ENCODE peak calls at places on chromosomes 6 and 20, in six cellular contexts. M is IMR-90, U is mesenchymal stem cell, Y is trophoblast cell, A is H1, C is H9. B is an unnamed sample.

GRCh38 chr6:15752820-15753219 is 90.0 kb upstream of the DTNBP1 start:
- DNase-seq in M (no peak), U (peak), Y (no peak), A (no peak), C (no peak), B (no peak)

GRCh38 chr6:63578757-63579156 is 6.5 kb downstream of the LOC128125822 start:
- DNase-seq in M (no peak), U (no peak), Y (no peak), A (no peak), C (no peak), B (no peak)

GRCh38 chr6:24755284-24755683 is 19.5 kb upstream of the GMNN start:
- DNase-seq in M (no peak), U (no peak), Y (no peak), A (no peak), C (no peak), B (no peak)

GRCh38 chr6:53103993-53104675 is 38.9 kb downstream of the FBXO9 start:
- DNase-seq in M (no peak), U (peak), Y (no peak), A (no peak), C (no peak), B (no peak)

GRCh38 chr6:138467901-138468300 is 31.4 kb downstream of the NHSL1 start:
- DNase-seq in M (peak), U (no peak), Y (no peak), A (no peak), C (no peak), B (no peak)

GRCh38 chr20:23048283-23049200 is 930 bp downstream of the THBD start:
- DNase-seq in M (peak), U (peak), Y (peak), A (peak), C (peak), B (peak)

GRCh38 chr6:80022803-80023202 is 18.4 kb downstream of the TTK start:
- DNase-seq in M (peak), U (peak), Y (no peak), A (no peak), C (no peak), B (no peak)

GRCh38 chr6:168232528-168232927 is 87.0 kb downstream of the DACT2 start:
- DNase-seq in M (no peak), U (no peak), Y (no peak), A (no peak), C (peak), B (no peak)

GRCh38 chr6:134979142-134979541 is 29.2 kb upstream of the ALDH8A1 start:
- DNase-seq in M (no peak), U (no peak), Y (no peak), A (no peak), C (no peak), B (no peak)

GRCh38 chr20:137668-138131 is 4.7 kb upstream of the DEFB126 start:
- DNase-seq in M (no peak), U (peak), Y (no peak), A (no peak), C (no peak), B (no peak)

GRCh38 chr20:37935435-37935834 is 32.5 kb downstream of the VSTM2L start:
- DNase-seq in M (no peak), U (no peak), Y (no peak), A (no peak), C (no peak), B (no peak)

GRCh38 chr6:106692823-106693216 is 63.4 kb downstream of the QRSL1 start:
- DNase-seq in M (no peak), U (no peak), Y (no peak), A (no peak), C (no peak), B (no peak)

GRCh38 chr6:121764493-121764892 is 329.0 kb downstream of the GJA1 start:
- DNase-seq in M (no peak), U (no peak), Y (no peak), A (no peak), C (no peak), B (no peak)

GRCh38 chr6:112827793-112828192 is 480.7 kb downstream of the RFPL4B start:
- DNase-seq in M (no peak), U (no peak), Y (no peak), A (no peak), C (no peak), B (no peak)

GRCh38 chr20:58583586-58583985 is 67.5 kb upstream of the STX16 start:
- DNase-seq in M (no peak), U (no peak), Y (no peak), A (no peak), C (no peak), B (no peak)

GRCh38 chr20:24439737-24440136 is 29.7 kb upstream of the SYNDIG1 start:
- DNase-seq in M (no peak), U (no peak), Y (no peak), A (no peak), C (no peak), B (no peak)

GRCh38 chr6:78611097-78611625 is 256.2 kb upstream of the IRAK1BP1 start:
- DNase-seq in M (no peak), U (no peak), Y (no peak), A (no peak), C (no peak), B (no peak)

GRCh38 chr6:8014947-8015346 is 49.2 kb downstream of the BLOC1S5 start:
- DNase-seq in M (peak), U (no peak), Y (no peak), A (no peak), C (no peak), B (no peak)

GRCh38 chr6:147508073-147508870 is at the start of gene SAMD5:
- DNase-seq in M (peak), U (peak), Y (peak), A (peak), C (peak), B (peak)

GRCh38 chr6:8446391-8446790 is 11.0 kb upstream of the SLC35B3 start:
- DNase-seq in M (no peak), U (no peak), Y (no peak), A (no peak), C (no peak), B (no peak)

GRCh38 chr6:122747573-122747972 is 31.9 kb upstream of the FABP7 start:
- DNase-seq in M (no peak), U (no peak), Y (no peak), A (no peak), C (no peak), B (no peak)

GRCh38 chr6:12165722-12166121 is 124.4 kb upstream of the EDN1 start:
- DNase-seq in M (no peak), U (no peak), Y (no peak), A (no peak), C (no peak), B (no peak)

GRCh38 chr6:119207973-119208725 is 129.7 kb upstream of the FAM184A start:
- DNase-seq in M (peak), U (peak), Y (no peak), A (no peak), C (no peak), B (no peak)

GRCh38 chr6:63806573-63806913 is 170.9 kb downstream of the PHF3 start:
- DNase-seq in M (no peak), U (no peak), Y (no peak), A (no peak), C (no peak), B (no peak)

GRCh38 chr6:26031151-26031594 is 56.1 kb upstream of the HFE start:
- DNase-seq in M (no peak), U (peak), Y (no peak), A (no peak), C (no peak), B (no peak)

GRCh38 chr6:138987299-138987642 is 782 bp downstream of the REPS1 start:
- DNase-seq in M (no peak), U (no peak), Y (no peak), A (no peak), C (peak), B (no peak)

GRCh38 chr20:59688999-59689398 is 84.7 kb downstream of the PHACTR3 start:
- DNase-seq in M (no peak), U (no peak), Y (no peak), A (no peak), C (no peak), B (no peak)

GRCh38 chr6:3742426-3743344 is 8.8 kb downstream of the PXDC1 start:
- DNase-seq in M (peak), U (peak), Y (peak), A (peak), C (peak), B (peak)

GRCh38 chr6:34901930-34902329 is 12.9 kb downstream of the ANKS1A start:
- DNase-seq in M (peak), U (no peak), Y (no peak), A (no peak), C (no peak), B (no peak)

GRCh38 chr20:4465855-4466545 is 255.7 kb upstream of the PRND start:
- DNase-seq in M (peak), U (no peak), Y (no peak), A (no peak), C (no peak), B (no peak)

GRCh38 chr6:30322527-30323501 is 3.9 kb upstream of the TRIM39 start:
- DNase-seq in M (peak), U (peak), Y (peak), A (no peak), C (no peak), B (no peak)

GRCh38 chr6:17115251-17116089 is 13.6 kb downstream of the STMND1 start:
- DNase-seq in M (peak), U (peak), Y (peak), A (no peak), C (no peak), B (no peak)

GRCh38 chr6:72621243-72622093 is at the start of gene KCNQ5:
- DNase-seq in M (no peak), U (peak), Y (no peak), A (peak), C (peak), B (no peak)

GRCh38 chr6:40307712-40308111 is 279.5 kb downstream of the LRFN2 start:
- DNase-seq in M (no peak), U (no peak), Y (no peak), A (no peak), C (no peak), B (no peak)

GRCh38 chr20:44491635-44492395 is 16.1 kb downstream of the TTPAL start:
- DNase-seq in M (peak), U (peak), Y (peak), A (no peak), C (no peak), B (no peak)

GRCh38 chr6:163459007-163459406 is 44.5 kb downstream of the QKI start:
- DNase-seq in M (no peak), U (no peak), Y (no peak), A (no peak), C (no peak), B (no peak)

GRCh38 chr20:50510706-50511401 is 671 bp downstream of the PTPN1 start:
- DNase-seq in M (no peak), U (no peak), Y (no peak), A (no peak), C (no peak), B (peak)

GRCh38 chr20:50513169-50514034 is 3.2 kb downstream of the PTPN1 start:
- DNase-seq in M (peak), U (peak), Y (no peak), A (no peak), C (no peak), B (no peak)

GRCh38 chr20:50508171-50508761 is 1.9 kb upstream of the PTPN1 start:
- DNase-seq in M (no peak), U (no peak), Y (peak), A (no peak), C (peak), B (no peak)

GRCh38 chr20:50512323-50512722 is 2.1 kb downstream of the PTPN1 start:
- DNase-seq in M (no peak), U (no peak), Y (no peak), A (no peak), C (no peak), B (no peak)

GRCh38 chr20:50509923-50510705 is at the start of gene PTPN1:
- DNase-seq in M (peak), U (peak), Y (peak), A (peak), C (peak), B (peak)
- H3K18ac ChIP-seq in M (peak), U (peak), Y (peak), A (peak), C (peak), B (peak)

GRCh38 chr6:41984623-41985022 is 43.0 kb upstream of the CCND3 start:
- DNase-seq in M (no peak), U (no peak), Y (no peak), A (no peak), C (no peak), B (no peak)
- H3K14ac ChIP-seq in M (no peak), U (no peak), Y (no peak), A (no peak), C (no peak), B (no peak)

GRCh38 chr20:1188347-1188746 is 3.6 kb upstream of the TMEM74B start:
- DNase-seq in M (no peak), U (no peak), Y (no peak), A (no peak), C (no peak), B (no peak)
- H2BK5ac ChIP-seq in M (peak), U (no peak), Y (no peak), A (peak), C (no peak), B (no peak)

DNA sequence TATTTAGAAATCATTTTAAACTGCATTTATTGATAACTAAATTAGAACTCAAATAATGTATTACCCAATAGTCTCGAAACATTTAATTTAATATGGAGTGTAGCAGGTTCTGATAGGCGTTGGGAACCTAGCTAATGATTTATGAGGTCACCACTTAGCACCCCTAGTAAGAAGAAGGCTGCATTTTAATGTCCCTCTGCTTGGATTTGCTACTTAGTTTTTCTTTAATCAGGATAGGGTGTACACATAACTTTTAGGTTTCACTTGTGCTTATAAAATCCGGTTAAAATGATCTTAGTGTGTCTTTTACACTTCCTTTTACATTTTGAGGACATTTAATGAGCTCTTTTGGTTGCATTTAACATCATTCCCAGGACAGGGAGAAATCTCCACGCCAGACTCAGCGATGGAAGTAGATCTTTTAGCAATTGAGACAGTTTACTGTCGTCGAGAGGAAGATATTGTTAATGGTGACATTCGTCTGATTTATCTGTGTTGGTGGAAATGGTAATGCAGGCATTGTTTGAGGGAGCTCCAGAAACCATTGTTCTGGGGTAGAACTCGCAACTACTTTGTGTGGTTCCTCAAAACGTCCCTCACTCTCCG is 5.6 kb downstream of the TFAP2A start:
- DNase-seq in M (no peak), U (no peak), Y (no peak), A (no peak), C (no peak), B (no peak)
- H3K18ac ChIP-seq in M (no peak), U (no peak), Y (peak), A (no peak), C (no peak), B (no peak)

GRCh38 chr20:48633620-48634257 is 194.1 kb downstream of the PREX1 start:
- DNase-seq in M (no peak), U (no peak), Y (no peak), A (no peak), C (no peak), B (no peak)

GRCh38 chr20:48632825-48633619 is 194.8 kb downstream of the PREX1 start:
- DNase-seq in M (no peak), U (no peak), Y (no peak), A (no peak), C (no peak), B (no peak)

GRCh38 chr20:48635791-48636267 is 192.0 kb downstream of the PREX1 start:
- DNase-seq in M (peak), U (peak), Y (peak), A (peak), C (peak), B (no peak)

GRCh38 chr20:48635361-48635760 is 192.4 kb downstream of the PREX1 start:
- DNase-seq in M (no peak), U (no peak), Y (no peak), A (no peak), C (no peak), B (no peak)

DNA sequence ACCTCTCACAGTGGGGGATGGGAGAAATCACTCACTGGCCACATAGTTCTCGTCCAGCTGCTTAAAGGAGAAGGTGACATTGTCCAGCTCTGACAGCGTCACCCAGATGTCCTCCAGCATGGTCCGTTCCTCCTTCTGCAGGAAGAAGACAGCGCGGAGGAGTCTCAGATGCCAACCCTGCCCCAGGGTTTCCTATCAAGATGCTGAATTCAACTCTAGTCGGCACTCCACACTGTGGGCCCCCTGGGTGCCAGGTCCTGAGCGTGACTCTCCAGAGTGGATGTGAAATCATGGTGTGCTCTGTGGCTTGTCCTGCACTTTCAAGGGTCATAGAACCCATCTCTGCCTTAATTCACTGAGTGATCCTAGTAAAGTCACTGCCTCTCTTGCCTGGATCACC is 193.2 kb downstream of the PREX1 start:
- DNase-seq in M (no peak), U (no peak), Y (no peak), A (no peak), C (no peak), B (no peak)
- H3K14ac ChIP-seq in M (no peak), U (no peak), Y (no peak), A (no peak), C (no peak), B (no peak)

B was measured in neuronal stem cell.